ENCODE peak calls at places on chromosomes 7 and 10, in four cellular contexts. One of them, this sample, is unnamed.

GRCh38 chr10:44857363-44858016 is 53.6 kb upstream of the TMEM72 start:
- DNase-seq in pancreas: peak
- DNase-seq in A172: peak
- DNase-seq in fibroblast of pulmonary artery: peak
- DNase-seq in this sample: peak

GRCh38 chr7:31860925-31861324 is 173.9 kb downstream of the PPP1R17 start:
- DNase-seq in A172: peak
- DNase-seq in pancreas: no peak
- DNase-seq in fibroblast of pulmonary artery: no peak
- DNase-seq in this sample: no peak

GRCh38 chr10:110827410-110827809 is 44.3 kb upstream of the PDCD4 start:
- DNase-seq in fibroblast of pulmonary artery: no peak
- DNase-seq in A172: no peak
- DNase-seq in pancreas: no peak
- DNase-seq in this sample: no peak

GRCh38 chr7:30464231-30464660 is 14.3 kb downstream of the NOD1 start:
- DNase-seq in fibroblast of pulmonary artery: no peak
- DNase-seq in pancreas: no peak
- DNase-seq in A172: no peak
- DNase-seq in this sample: no peak

GRCh38 chr10:29470843-29471482 is 163.8 kb downstream of the SVIL start:
- DNase-seq in A172: peak
- DNase-seq in pancreas: no peak
- DNase-seq in fibroblast of pulmonary artery: no peak
- DNase-seq in this sample: no peak

GRCh38 chr7:333399-333776 is 43.4 kb downstream of the FOXL3 start:
- DNase-seq in A172: no peak
- DNase-seq in fibroblast of pulmonary artery: peak
- DNase-seq in pancreas: peak
- DNase-seq in this sample: no peak

GRCh38 chr10:132250456-132251223 is 57.1 kb downstream of the STK32C start:
- DNase-seq in pancreas: no peak
- DNase-seq in A172: no peak
- DNase-seq in fibroblast of pulmonary artery: no peak
- DNase-seq in this sample: no peak

GRCh38 chr10:69643779-69644657 is 14.0 kb downstream of the FAM241B start:
- DNase-seq in A172: no peak
- DNase-seq in pancreas: no peak
- DNase-seq in fibroblast of pulmonary artery: no peak
- DNase-seq in this sample: no peak

GRCh38 chr10:120782336-120782735 is 68.8 kb upstream of the WDR11 start:
- DNase-seq in pancreas: no peak
- DNase-seq in A172: no peak
- DNase-seq in fibroblast of pulmonary artery: no peak
- DNase-seq in this sample: no peak

GRCh38 chr10:69636273-69636575 is 6.2 kb downstream of the FAM241B start:
- DNase-seq in pancreas: no peak
- DNase-seq in A172: no peak
- DNase-seq in fibroblast of pulmonary artery: no peak
- DNase-seq in this sample: no peak

GRCh38 chr10:27319752-27320561 is 79.4 kb upstream of the ACBD5 start:
- DNase-seq in A172: no peak
- DNase-seq in pancreas: peak
- DNase-seq in fibroblast of pulmonary artery: peak
- DNase-seq in this sample: no peak

GRCh38 chr10:33421789-33422188 is 87.3 kb upstream of the NRP1 start:
- DNase-seq in fibroblast of pulmonary artery: peak
- DNase-seq in A172: peak
- DNase-seq in pancreas: peak
- DNase-seq in this sample: no peak

GRCh38 chr7:64618785-64619456 is 47.0 kb upstream of the ZNF107 start:
- DNase-seq in pancreas: no peak
- DNase-seq in fibroblast of pulmonary artery: peak
- DNase-seq in A172: peak
- DNase-seq in this sample: peak

GRCh38 chr10:36720931-36721330 is 404.5 kb upstream of the ANKRD30A start:
- DNase-seq in A172: no peak
- DNase-seq in fibroblast of pulmonary artery: peak
- DNase-seq in pancreas: no peak
- DNase-seq in this sample: no peak

GRCh38 chr7:5064391-5065106 is 18.9 kb downstream of the RBAK start:
- DNase-seq in pancreas: no peak
- DNase-seq in fibroblast of pulmonary artery: peak
- DNase-seq in A172: no peak
- DNase-seq in this sample: no peak

GRCh38 chr10:101585841-101586240 is 2.2 kb downstream of the POLL start:
- DNase-seq in pancreas: no peak
- DNase-seq in A172: no peak
- DNase-seq in fibroblast of pulmonary artery: no peak
- DNase-seq in this sample: no peak

GRCh38 chr10:61411651-61412050 is 41.5 kb downstream of the TMEM26 start:
- DNase-seq in pancreas: no peak
- DNase-seq in fibroblast of pulmonary artery: no peak
- DNase-seq in A172: no peak
- DNase-seq in this sample: no peak

GRCh38 chr7:43850348-43851116 is 18.8 kb downstream of the MRPS24 start:
- DNase-seq in fibroblast of pulmonary artery: no peak
- DNase-seq in pancreas: no peak
- DNase-seq in A172: no peak
- DNase-seq in this sample: no peak

GRCh38 chr10:60040003-60040662 is 133.8 kb upstream of the CCDC6 start:
- DNase-seq in fibroblast of pulmonary artery: no peak
- DNase-seq in pancreas: no peak
- DNase-seq in A172: no peak
- DNase-seq in this sample: no peak

GRCh38 chr7:46695045-46695708 is 774.1 kb upstream of the IGFBP3 start:
- DNase-seq in A172: no peak
- DNase-seq in fibroblast of pulmonary artery: no peak
- DNase-seq in pancreas: peak
- DNase-seq in this sample: no peak